ENCODE peak calls at places on chromosomes 7 and 10, in ten cellular contexts. One of them, this sample, is unnamed.

GRCh38 chr10:132826524-132827422 is 40.8 kb upstream of the NKX6-2 start:
- DNase-seq in astrocyte of the spinal cord: no peak
- DNase-seq in H1: no peak
- DNase-seq in breast epithelium: no peak
- DNase-seq in MCF 10A: no peak
- DNase-seq in astrocyte: no peak
- DNase-seq in glutamatergic neuron: peak
- DNase-seq in pancreas: peak
- DNase-seq in foreskin fibroblast: no peak
- DNase-seq in PC-3: no peak
- DNase-seq in this sample: no peak

GRCh38 chr7:5689716-5690115 is 91.7 kb downstream of the RNF216 start:
- DNase-seq in pancreas: no peak
- DNase-seq in H1: no peak
- DNase-seq in glutamatergic neuron: no peak
- DNase-seq in breast epithelium: no peak
- DNase-seq in astrocyte: no peak
- DNase-seq in astrocyte of the spinal cord: no peak
- DNase-seq in foreskin fibroblast: no peak
- DNase-seq in MCF 10A: peak
- DNase-seq in PC-3: no peak
- DNase-seq in this sample: no peak

GRCh38 chr7:116633131-116633988 is 38.6 kb upstream of the MET start:
- DNase-seq in breast epithelium: peak
- DNase-seq in H1: no peak
- DNase-seq in MCF 10A: peak
- DNase-seq in glutamatergic neuron: no peak
- DNase-seq in astrocyte: peak
- DNase-seq in astrocyte of the spinal cord: peak
- DNase-seq in PC-3: peak
- DNase-seq in foreskin fibroblast: peak
- DNase-seq in pancreas: no peak
- DNase-seq in this sample: peak

GRCh38 chr7:25615603-25616002 is 387.3 kb upstream of the NPVF start:
- DNase-seq in PC-3: peak
- DNase-seq in astrocyte of the spinal cord: no peak
- DNase-seq in pancreas: no peak
- DNase-seq in H1: no peak
- DNase-seq in astrocyte: no peak
- DNase-seq in glutamatergic neuron: no peak
- DNase-seq in MCF 10A: no peak
- DNase-seq in foreskin fibroblast: no peak
- DNase-seq in breast epithelium: no peak
- DNase-seq in this sample: no peak

GRCh38 chr7:138449580-138449979 is 10.5 kb upstream of the TRIM24 start:
- DNase-seq in PC-3: no peak
- DNase-seq in glutamatergic neuron: peak
- DNase-seq in astrocyte: no peak
- DNase-seq in breast epithelium: no peak
- DNase-seq in pancreas: no peak
- DNase-seq in astrocyte of the spinal cord: no peak
- DNase-seq in foreskin fibroblast: no peak
- DNase-seq in MCF 10A: peak
- DNase-seq in H1: peak
- DNase-seq in this sample: no peak

GRCh38 chr10:8049874-8050560 is 4.5 kb upstream of the GATA3 start:
- DNase-seq in astrocyte of the spinal cord: no peak
- DNase-seq in foreskin fibroblast: no peak
- DNase-seq in MCF 10A: no peak
- DNase-seq in breast epithelium: no peak
- DNase-seq in PC-3: no peak
- DNase-seq in pancreas: no peak
- DNase-seq in H1: peak
- DNase-seq in astrocyte: no peak
- DNase-seq in glutamatergic neuron: no peak
- DNase-seq in this sample: no peak

GRCh38 chr10:70302292-70302691 is 18.5 kb upstream of the NPFFR1 start:
- DNase-seq in MCF 10A: peak
- DNase-seq in PC-3: no peak
- DNase-seq in astrocyte: peak
- DNase-seq in glutamatergic neuron: no peak
- DNase-seq in foreskin fibroblast: peak
- DNase-seq in H1: no peak
- DNase-seq in pancreas: no peak
- DNase-seq in astrocyte of the spinal cord: no peak
- DNase-seq in breast epithelium: no peak
- DNase-seq in this sample: peak

GRCh38 chr10:126580873-126581647 is 89.4 kb downstream of the C10orf90 start:
- DNase-seq in H1: no peak
- DNase-seq in MCF 10A: no peak
- DNase-seq in astrocyte of the spinal cord: peak
- DNase-seq in PC-3: peak
- DNase-seq in glutamatergic neuron: no peak
- DNase-seq in foreskin fibroblast: no peak
- DNase-seq in pancreas: no peak
- DNase-seq in breast epithelium: no peak
- DNase-seq in astrocyte: no peak
- DNase-seq in this sample: no peak

GRCh38 chr7:143380264-143380645 is 890 bp upstream of the ZYX start:
- DNase-seq in MCF 10A: peak
- DNase-seq in breast epithelium: peak
- DNase-seq in astrocyte of the spinal cord: peak
- DNase-seq in glutamatergic neuron: peak
- DNase-seq in foreskin fibroblast: peak
- DNase-seq in H1: peak
- DNase-seq in PC-3: peak
- DNase-seq in pancreas: peak
- DNase-seq in astrocyte: peak
- DNase-seq in this sample: peak

GRCh38 chr10:95504187-95504800 is 56.9 kb downstream of the SORBS1 start:
- DNase-seq in MCF 10A: no peak
- DNase-seq in breast epithelium: no peak
- DNase-seq in foreskin fibroblast: no peak
- DNase-seq in H1: no peak
- DNase-seq in PC-3: no peak
- DNase-seq in astrocyte of the spinal cord: no peak
- DNase-seq in pancreas: no peak
- DNase-seq in astrocyte: no peak
- DNase-seq in glutamatergic neuron: no peak
- DNase-seq in this sample: no peak

GRCh38 chr10:9608592-9608991 is 1409.1 kb upstream of the CELF2 start:
- DNase-seq in astrocyte of the spinal cord: peak
- DNase-seq in pancreas: no peak
- DNase-seq in PC-3: no peak
- DNase-seq in H1: no peak
- DNase-seq in glutamatergic neuron: no peak
- DNase-seq in breast epithelium: no peak
- DNase-seq in MCF 10A: peak
- DNase-seq in astrocyte: peak
- DNase-seq in foreskin fibroblast: peak
- DNase-seq in this sample: no peak

GRCh38 chr10:11403116-11403515 is 208.3 kb downstream of the USP6NL start:
- DNase-seq in foreskin fibroblast: no peak
- DNase-seq in astrocyte: no peak
- DNase-seq in astrocyte of the spinal cord: no peak
- DNase-seq in pancreas: no peak
- DNase-seq in H1: no peak
- DNase-seq in PC-3: no peak
- DNase-seq in MCF 10A: no peak
- DNase-seq in glutamatergic neuron: no peak
- DNase-seq in breast epithelium: no peak
- DNase-seq in this sample: no peak

GRCh38 chr7:55423891-55424290 is 58.8 kb downstream of the LANCL2 start:
- DNase-seq in glutamatergic neuron: no peak
- DNase-seq in breast epithelium: no peak
- DNase-seq in MCF 10A: no peak
- DNase-seq in astrocyte of the spinal cord: no peak
- DNase-seq in PC-3: no peak
- DNase-seq in foreskin fibroblast: no peak
- DNase-seq in astrocyte: no peak
- DNase-seq in H1: no peak
- DNase-seq in pancreas: no peak
- DNase-seq in this sample: no peak

GRCh38 chr10:131453772-131454634 is 142.5 kb upstream of the TCERG1L start:
- DNase-seq in foreskin fibroblast: peak
- DNase-seq in pancreas: no peak
- DNase-seq in MCF 10A: no peak
- DNase-seq in astrocyte: no peak
- DNase-seq in glutamatergic neuron: peak
- DNase-seq in breast epithelium: no peak
- DNase-seq in PC-3: peak
- DNase-seq in H1: peak
- DNase-seq in astrocyte of the spinal cord: no peak
- DNase-seq in this sample: no peak

GRCh38 chr7:77859343-77859742 is 60.8 kb downstream of the PHTF2 start:
- DNase-seq in H1: no peak
- DNase-seq in astrocyte: no peak
- DNase-seq in foreskin fibroblast: no peak
- DNase-seq in breast epithelium: no peak
- DNase-seq in PC-3: no peak
- DNase-seq in pancreas: no peak
- DNase-seq in glutamatergic neuron: no peak
- DNase-seq in MCF 10A: no peak
- DNase-seq in astrocyte of the spinal cord: no peak
- DNase-seq in this sample: no peak

GRCh38 chr7:117673367-117673766 is 193.5 kb downstream of the CFTR start:
- DNase-seq in foreskin fibroblast: no peak
- DNase-seq in pancreas: peak
- DNase-seq in astrocyte: peak
- DNase-seq in astrocyte of the spinal cord: no peak
- DNase-seq in MCF 10A: no peak
- DNase-seq in glutamatergic neuron: peak
- DNase-seq in breast epithelium: no peak
- DNase-seq in H1: peak
- DNase-seq in PC-3: no peak
- DNase-seq in this sample: no peak

GRCh38 chr7:117674617-117675016 is 194.8 kb downstream of the CFTR start:
- DNase-seq in pancreas: no peak
- DNase-seq in PC-3: no peak
- DNase-seq in astrocyte of the spinal cord: no peak
- DNase-seq in MCF 10A: no peak
- DNase-seq in glutamatergic neuron: no peak
- DNase-seq in H1: no peak
- DNase-seq in breast epithelium: no peak
- DNase-seq in foreskin fibroblast: no peak
- DNase-seq in astrocyte: no peak
- DNase-seq in this sample: no peak

GRCh38 chr7:117672433-117672832 is 192.6 kb downstream of the CFTR start:
- DNase-seq in MCF 10A: no peak
- DNase-seq in foreskin fibroblast: no peak
- DNase-seq in PC-3: peak
- DNase-seq in breast epithelium: no peak
- DNase-seq in glutamatergic neuron: no peak
- DNase-seq in pancreas: no peak
- DNase-seq in astrocyte: no peak
- DNase-seq in H1: no peak
- DNase-seq in astrocyte of the spinal cord: no peak
- DNase-seq in this sample: no peak

GRCh38 chr7:117675519-117676137 is 195.8 kb downstream of the CFTR start:
- DNase-seq in astrocyte: no peak
- DNase-seq in PC-3: no peak
- DNase-seq in pancreas: no peak
- DNase-seq in astrocyte of the spinal cord: no peak
- DNase-seq in glutamatergic neuron: no peak
- DNase-seq in breast epithelium: no peak
- DNase-seq in H1: no peak
- DNase-seq in foreskin fibroblast: no peak
- DNase-seq in MCF 10A: no peak
- DNase-seq in this sample: no peak

GRCh38 chr7:117673839-117674238 is 194.0 kb downstream of the CFTR start:
- DNase-seq in breast epithelium: no peak
- DNase-seq in MCF 10A: peak
- DNase-seq in H1: no peak
- DNase-seq in pancreas: no peak
- DNase-seq in PC-3: peak
- DNase-seq in glutamatergic neuron: no peak
- DNase-seq in astrocyte of the spinal cord: peak
- DNase-seq in astrocyte: peak
- DNase-seq in foreskin fibroblast: peak
- DNase-seq in this sample: no peak
- TF ChIP-seq CTCF in breast epithelium: peak
- TF ChIP-seq CTCF in MCF 10A: peak
- TF ChIP-seq CTCF in H1: no peak
- TF ChIP-seq CTCF in pancreas: no peak
- TF ChIP-seq CTCF in PC-3: peak
- TF ChIP-seq CTCF in glutamatergic neuron: peak
- TF ChIP-seq CTCF in astrocyte of the spinal cord: peak
- TF ChIP-seq CTCF in astrocyte: peak
- TF ChIP-seq CTCF in foreskin fibroblast: peak
- TF ChIP-seq CTCF in this sample: no peak

GRCh38 chr7:876077-876971 is at the start of gene GET4:
- DNase-seq in MCF 10A: peak
- DNase-seq in pancreas: peak
- DNase-seq in breast epithelium: peak
- DNase-seq in PC-3: peak
- DNase-seq in H1: peak
- DNase-seq in astrocyte: peak
- DNase-seq in astrocyte of the spinal cord: peak
- DNase-seq in foreskin fibroblast: peak
- DNase-seq in glutamatergic neuron: peak
- DNase-seq in this sample: peak
- TF ChIP-seq CTCF in MCF 10A: peak
- TF ChIP-seq CTCF in pancreas: no peak
- TF ChIP-seq CTCF in breast epithelium: no peak
- TF ChIP-seq CTCF in PC-3: no peak
- TF ChIP-seq CTCF in H1: no peak
- TF ChIP-seq CTCF in astrocyte: no peak
- TF ChIP-seq CTCF in astrocyte of the spinal cord: peak
- TF ChIP-seq CTCF in foreskin fibroblast: no peak
- TF ChIP-seq CTCF in glutamatergic neuron: no peak
- TF ChIP-seq CTCF in this sample: peak

DNA sequence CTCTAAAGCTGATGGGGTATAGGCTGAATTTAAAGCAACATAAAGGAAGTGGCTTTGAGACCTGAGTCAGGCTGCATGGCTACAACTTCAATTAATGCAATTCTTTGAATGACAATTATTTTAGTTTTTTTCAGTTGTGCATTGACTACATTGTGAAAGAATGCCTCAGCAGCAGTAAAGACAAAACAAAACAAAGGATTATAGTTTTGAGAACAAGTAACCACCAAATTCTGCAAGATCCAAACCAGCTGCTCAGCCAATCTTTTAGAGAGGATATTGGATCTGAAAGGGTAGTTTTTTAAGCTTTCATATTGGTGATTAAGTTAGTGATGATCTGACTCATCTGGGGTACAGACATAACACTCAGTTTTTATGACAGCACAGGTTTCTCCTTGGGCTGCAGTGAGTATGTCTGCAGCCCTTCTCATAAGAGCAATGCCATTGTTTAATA is 40.6 kb upstream of the ABCA13 start:
- DNase-seq in H1: no peak
- DNase-seq in MCF 10A: no peak
- DNase-seq in PC-3: no peak
- DNase-seq in astrocyte of the spinal cord: peak
- DNase-seq in pancreas: no peak
- DNase-seq in glutamatergic neuron: no peak
- DNase-seq in breast epithelium: no peak
- DNase-seq in foreskin fibroblast: no peak
- DNase-seq in astrocyte: peak
- DNase-seq in this sample: no peak
- TF ChIP-seq CTCF in H1: no peak
- TF ChIP-seq CTCF in MCF 10A: no peak
- TF ChIP-seq CTCF in PC-3: no peak
- TF ChIP-seq CTCF in astrocyte of the spinal cord: no peak
- TF ChIP-seq CTCF in pancreas: no peak
- TF ChIP-seq CTCF in glutamatergic neuron: no peak
- TF ChIP-seq CTCF in breast epithelium: no peak
- TF ChIP-seq CTCF in foreskin fibroblast: no peak
- TF ChIP-seq CTCF in astrocyte: no peak
- TF ChIP-seq CTCF in this sample: no peak

GRCh38 chr7:94056796-94057207 is 52.6 kb upstream of the BET1 start:
- DNase-seq in PC-3: peak
- DNase-seq in MCF 10A: peak
- DNase-seq in foreskin fibroblast: peak
- DNase-seq in pancreas: no peak
- DNase-seq in astrocyte: peak
- DNase-seq in glutamatergic neuron: no peak
- DNase-seq in H1: no peak
- DNase-seq in breast epithelium: no peak
- DNase-seq in astrocyte of the spinal cord: peak
- DNase-seq in this sample: peak
- TF ChIP-seq CTCF in PC-3: no peak
- TF ChIP-seq CTCF in MCF 10A: no peak
- TF ChIP-seq CTCF in foreskin fibroblast: no peak
- TF ChIP-seq CTCF in pancreas: no peak
- TF ChIP-seq CTCF in astrocyte: peak
- TF ChIP-seq CTCF in glutamatergic neuron: no peak
- TF ChIP-seq CTCF in H1: no peak
- TF ChIP-seq CTCF in breast epithelium: no peak
- TF ChIP-seq CTCF in astrocyte of the spinal cord: no peak
- TF ChIP-seq CTCF in this sample: no peak

This sample was measured in AG09309.